ENCODE peak calls at places on chromosomes 13 and 19, in nine cellular contexts. L is fibroblast of the aortic adventitia; B is ascending aorta; K is activated effector memory CD4-positive, alpha-beta T cell treated with anti-CD3 and anti-CD28 coated beads, Interleukin-2, amount 50 U/mL, for 16 hours; Q is erythroblast; J is GM12865; G is smooth muscle cell of the brain vasculature; C is occipital lobe; X is HS-5. I is an unnamed sample.

GRCh38 chr13:110421696-110422395 is 114.8 kb downstream of the COL4A2 start:
- DNase-seq in L (peak; percentile 33), B (no peak), K (no peak), Q (no peak), J (no peak), G (no peak), C (no peak), X (no peak), I (no peak)

GRCh38 chr19:609001-609340 is 19.3 kb downstream of the HCN2 start:
- DNase-seq in L (no peak), B (no peak), K (no peak), Q (no peak), J (no peak), G (no peak), C (peak; percentile 51), X (no peak), I (peak; percentile 39)

GRCh38 chr19:31639306-31639705 is 290.1 kb upstream of the TSHZ3 start:
- DNase-seq in L (no peak), B (no peak), K (no peak), Q (no peak), J (no peak), G (no peak), C (no peak), X (no peak), I (no peak)

GRCh38 chr13:45231722-45232121 is 30.9 kb upstream of the KCTD4 start:
- DNase-seq in L (peak; percentile 54), B (no peak), K (no peak), Q (peak; percentile 17), J (peak; percentile 11), G (no peak), C (no peak), X (no peak), I (no peak)

GRCh38 chr19:42042455-42043170 is 27.4 kb downstream of the GRIK5 start:
- DNase-seq in L (no peak), B (no peak), K (no peak), Q (no peak), J (no peak), G (no peak), C (peak; percentile 29), X (no peak), I (no peak)

GRCh38 chr13:104320446-104320845 is 1254.2 kb upstream of the SLC10A2 start:
- DNase-seq in L (no peak), B (no peak), K (no peak), Q (no peak), J (no peak), G (no peak), C (no peak), X (no peak), I (no peak)

GRCh38 chr19:8505680-8506401 is 3.4 kb upstream of the PRAM1 start:
- DNase-seq in L (peak; percentile 62), B (no peak), K (peak; percentile 90), Q (peak; percentile 63), J (peak; percentile 73), G (no peak), C (peak; percentile 65), X (no peak), I (peak; percentile 92)

GRCh38 chr19:14048439-14049153 is 13.3 kb downstream of the PALM3 start:
- DNase-seq in L (no peak), B (no peak), K (peak; percentile 91), Q (peak; percentile 54), J (peak; percentile 54), G (no peak), C (no peak), X (no peak), I (peak; percentile 61)

GRCh38 chr19:43923875-43924274 is 11.2 kb downstream of the ZNF45 start:
- DNase-seq in L (no peak), B (no peak), K (no peak), Q (no peak), J (no peak), G (no peak), C (no peak), X (no peak), I (no peak)

GRCh38 chr19:41808663-41809566 is 12.5 kb downstream of the CEACAM3 start:
- DNase-seq in L (no peak), B (no peak), K (peak; percentile 27), Q (no peak), J (no peak), G (no peak), C (no peak), X (no peak), I (no peak)

GRCh38 chr13:68345963-68346362 is 1115.8 kb upstream of the PCDH9 start:
- DNase-seq in L (no peak), B (no peak), K (no peak), Q (no peak), J (no peak), G (no peak), C (no peak), X (no peak), I (no peak)

GRCh38 chr19:10009269-10009665 is 1.0 kb downstream of the COL5A3 start:
- DNase-seq in L (peak; percentile 81), B (no peak), K (peak; percentile 78), Q (peak; percentile 23), J (no peak), G (peak; percentile 90), C (no peak), X (no peak), I (peak; percentile 64)

GRCh38 chr19:56972291-56972914 is 131.9 kb upstream of the PEG3 start:
- DNase-seq in L (no peak), B (no peak), K (no peak), Q (no peak), J (no peak), G (no peak), C (no peak), X (no peak), I (no peak)

GRCh38 chr19:39339636-39340035 is 2.6 kb upstream of the SAMD4B start:
- DNase-seq in L (no peak), B (no peak), K (no peak), Q (no peak), J (no peak), G (no peak), C (no peak), X (no peak), I (no peak)

GRCh38 chr19:19410553-19411550 is 5.4 kb downstream of the GATAD2A start:
- DNase-seq in L (no peak), B (no peak), K (peak; percentile 73), Q (peak; percentile 61), J (peak; percentile 73), G (no peak), C (no peak), X (no peak), I (no peak)

GRCh38 chr13:78659450-78660110 is 625 bp upstream of the OBI1 start:
- DNase-seq in L (peak; percentile 19), B (no peak), K (no peak), Q (peak; percentile 35), J (peak; percentile 2), G (no peak), C (no peak), X (no peak), I (no peak)

GRCh38 chr13:36526897-36527296 is 94.6 kb downstream of the CCNA1 start:
- DNase-seq in L (no peak), B (no peak), K (no peak), Q (no peak), J (no peak), G (no peak), C (no peak), X (no peak), I (no peak)

GRCh38 chr13:78787189-78787588 is 128.2 kb upstream of the OBI1 start:
- DNase-seq in L (no peak), B (no peak), K (no peak), Q (no peak), J (peak; percentile 6), G (no peak), C (no peak), X (no peak), I (no peak)

GRCh38 chr19:1826557-1827521 is 14.8 kb upstream of the ATP8B3 start:
- DNase-seq in L (no peak), B (no peak), K (no peak), Q (no peak), J (no peak), G (no peak), C (no peak), X (no peak), I (no peak)

GRCh38 chr19:56398809-56399208 is 5.3 kb upstream of the ZNF583 start:
- DNase-seq in L (no peak), B (no peak), K (no peak), Q (no peak), J (no peak), G (no peak), C (no peak), X (no peak), I (no peak)

GRCh38 chr19:50516456-50516855 is 2.7 kb upstream of the ASPDH start:
- DNase-seq in L (no peak), B (no peak), K (peak; percentile 58), Q (no peak), J (no peak), G (no peak), C (no peak), X (no peak), I (no peak)

GRCh38 chr19:12230751-12231733 is 63.6 kb downstream of the ZNF44 start:
- DNase-seq in L (no peak), B (no peak), K (no peak), Q (no peak), J (no peak), G (no peak), C (no peak), X (no peak), I (no peak)

GRCh38 chr19:38317104-38317612 is 1.4 kb upstream of the YIF1B start:
- DNase-seq in L (no peak), B (no peak), K (peak; percentile 77), Q (peak; percentile 96), J (peak; percentile 23), G (no peak), C (no peak), X (no peak), I (no peak)

GRCh38 chr19:45121827-45122345 is 28.9 kb downstream of the PPP1R37 start:
- DNase-seq in L (no peak), B (no peak), K (no peak), Q (no peak), J (no peak), G (no peak), C (no peak), X (no peak), I (no peak)

GRCh38 chr13:110683203-110683883 is 22.6 kb downstream of the CARS2 start:
- DNase-seq in L (peak; percentile 20), B (no peak), K (no peak), Q (no peak), J (no peak), G (no peak), C (no peak), X (no peak), I (peak; percentile 32)

GRCh38 chr19:7515471-7516226 is at the start of gene ZNF358:
- DNase-seq in L (peak; percentile 61), B (no peak), K (peak; percentile 72), Q (no peak), J (peak; percentile 54), G (no peak), C (peak; percentile 72), X (no peak), I (peak; percentile 73)

GRCh38 chr19:41225238-41226052 is 6.4 kb downstream of the AXL start:
- DNase-seq in L (peak; percentile 99), B (peak; percentile 81), K (peak; percentile 78), Q (no peak), J (no peak), G (peak; percentile 65), C (no peak), X (peak; percentile 98), I (peak; percentile 64)

GRCh38 chr19:47156861-47157454 is 26.3 kb downstream of the SAE1 start:
- DNase-seq in L (no peak), B (no peak), K (no peak), Q (no peak), J (peak; percentile 46), G (no peak), C (no peak), X (no peak), I (no peak)

I was measured in body of pancreas.